ENCODE peak calls at places on chromosomes 16 and 17, in seven cellular contexts. H is IMR-90, L is K562, T is OCI-LY7, C is mesenchymal stem cell, D is GM23338, Q is HCT116. F is an unnamed sample.

GRCh38 chr16:75226550-75227360 is 8.0 kb downstream of the CTRB1 start:
- DNase-seq in Q (no peak), H (no peak), T (no peak), D (peak), C (peak), L (no peak), F (no peak)

GRCh38 chr17:30534298-30534697 is 57.1 kb downstream of the GOSR1 start:
- DNase-seq in D (no peak), H (no peak), L (no peak), C (no peak), T (no peak), Q (no peak), F (no peak)

GRCh38 chr17:48052956-48053757 is 5.0 kb downstream of the NFE2L1 start:
- DNase-seq in H (peak), L (peak), C (peak), T (no peak), D (peak), Q (no peak), F (no peak)

GRCh38 chr16:66935319-66936011 is at the start of gene CES2:
- DNase-seq in C (peak), D (peak), H (peak), L (peak), T (no peak), Q (no peak), F (no peak)

GRCh38 chr16:15054357-15055140 is 1.3 kb downstream of the NTAN1 start:
- DNase-seq in L (no peak), T (no peak), Q (no peak), C (no peak), D (no peak), H (no peak), F (no peak)

GRCh38 chr17:15649861-15650391 is 30.4 kb upstream of the FBXW10B start:
- DNase-seq in L (no peak), T (no peak), D (no peak), C (peak), Q (peak), H (peak), F (no peak)

GRCh38 chr16:491225-491919 is 36.1 kb upstream of the CAPN15 start:
- DNase-seq in T (no peak), L (peak), Q (no peak), H (no peak), C (peak), D (no peak), F (no peak)

GRCh38 chr17:72004011-72004427 is 116.8 kb upstream of the SOX9 start:
- DNase-seq in T (no peak), Q (no peak), D (no peak), C (no peak), H (no peak), L (no peak), F (no peak)

GRCh38 chr17:81691608-81692007 is 7.8 kb downstream of the HGS start:
- DNase-seq in H (no peak), L (no peak), T (no peak), Q (no peak), D (no peak), C (no peak), F (no peak)

GRCh38 chr16:69870761-69871160 is 80.4 kb upstream of the CLEC18A start:
- DNase-seq in T (no peak), D (no peak), Q (no peak), L (no peak), H (no peak), C (no peak), F (no peak)

GRCh38 chr17:56499799-56500388 is 93.6 kb upstream of the NOG start:
- DNase-seq in D (peak), Q (peak), C (peak), L (peak), H (peak), T (peak), F (no peak)

GRCh38 chr16:88387177-88387576 is 4.4 kb downstream of the ZNF469 start:
- DNase-seq in D (no peak), T (no peak), H (peak), C (no peak), Q (no peak), L (peak), F (no peak)

GRCh38 chr17:77346765-77347164 is 206.0 kb downstream of the SEC14L1 start:
- DNase-seq in D (no peak), T (no peak), C (no peak), Q (no peak), L (no peak), H (no peak), F (no peak)

GRCh38 chr16:79217375-79218011 is 383.0 kb downstream of the MAF start:
- DNase-seq in T (no peak), H (no peak), Q (no peak), D (no peak), C (no peak), L (no peak), F (no peak)

GRCh38 chr17:77681820-77682219 is 276.7 kb upstream of the TNRC6C start:
- DNase-seq in T (no peak), H (peak), C (no peak), Q (no peak), L (no peak), D (no peak), F (no peak)

GRCh38 chr16:23071202-23072083 is 77.8 kb downstream of the USP31 start:
- DNase-seq in T (no peak), Q (no peak), C (no peak), D (no peak), L (no peak), H (peak), F (no peak)

GRCh38 chr17:31880311-31880710 is 21.2 kb downstream of the UTP6 start:
- DNase-seq in T (no peak), H (no peak), L (no peak), Q (no peak), D (no peak), C (no peak), F (no peak)

GRCh38 chr16:154223-155030 is 2.0 kb downstream of the HBZ start:
- DNase-seq in L (peak), T (peak), Q (no peak), D (peak), C (peak), H (peak), F (peak)

GRCh38 chr17:75250009-75250471 is 11.4 kb downstream of the GGA3 start:
- DNase-seq in L (no peak), D (no peak), H (peak), Q (no peak), C (peak), T (peak), F (no peak)

GRCh38 chr17:83129676-83130075 is 50.3 kb downstream of the METRNL start:
- DNase-seq in Q (no peak), D (no peak), C (no peak), T (no peak), H (no peak), L (no peak), F (no peak)

GRCh38 chr17:2542456-2542855 is 30.8 kb upstream of the METTL16 start:
- DNase-seq in T (peak), H (no peak), L (peak), Q (no peak), C (no peak), D (no peak), F (no peak)

GRCh38 chr17:55442953-55443683 is 21.5 kb upstream of the MMD start:
- DNase-seq in Q (no peak), D (no peak), T (no peak), C (peak), H (peak), L (no peak), F (no peak)

GRCh38 chr17:2025622-2026309 is 632 bp upstream of the RTN4RL1 start:
- DNase-seq in H (peak), L (peak), T (no peak), Q (no peak), C (peak), D (peak), F (peak)

GRCh38 chr17:19716108-19717030 is at the start of gene SLC47A2:
- DNase-seq in L (no peak), D (no peak), T (no peak), C (no peak), Q (no peak), H (no peak), F (no peak)

GRCh38 chr16:85935957-85936760 is 37.2 kb downstream of the IRF8 start:
- DNase-seq in Q (no peak), D (no peak), H (no peak), L (no peak), C (no peak), T (peak), F (no peak)

GRCh38 chr16:66603537-66604375 is 748 bp upstream of the CMTM3 start:
- DNase-seq in D (peak), T (peak), C (peak), Q (no peak), L (peak), H (peak), F (peak)

GRCh38 chr17:45573915-45574314 is 83.4 kb upstream of the PLEKHM1 start:
- DNase-seq in H (peak), Q (no peak), L (no peak), T (no peak), D (no peak), C (no peak), F (no peak)

GRCh38 chr16:2937170-2937569 is 25.4 kb downstream of the FLYWCH1 start:
- DNase-seq in Q (no peak), D (no peak), T (no peak), C (no peak), L (no peak), H (no peak), F (no peak)

GRCh38 chr16:60206511-60206910 is 1472.4 kb upstream of the GOT2 start:
- DNase-seq in H (no peak), D (peak), L (no peak), Q (no peak), C (no peak), T (no peak), F (no peak)

GRCh38 chr16:88430524-88431446 is 22.3 kb upstream of the ZFPM1 start:
- DNase-seq in L (peak), T (no peak), C (no peak), D (peak), Q (no peak), H (no peak), F (no peak)

GRCh38 chr17:559699-560378 is 154.8 kb downstream of the VPS53 start:
- DNase-seq in Q (no peak), T (no peak), C (peak), L (no peak), D (no peak), H (peak), F (no peak)

GRCh38 chr17:917391-917811 is 62.2 kb downstream of the NXN start:
- DNase-seq in L (no peak), C (no peak), T (no peak), D (no peak), Q (no peak), H (no peak), F (no peak)

GRCh38 chr16:65445313-65446260 is 323.7 kb upstream of the CDH11 start:
- DNase-seq in L (no peak), H (no peak), Q (no peak), T (no peak), C (no peak), D (no peak), F (no peak)

GRCh38 chr16:65449526-65449925 is 327.7 kb upstream of the CDH11 start:
- DNase-seq in H (no peak), Q (no peak), T (no peak), C (no peak), L (no peak), D (no peak), F (no peak)

GRCh38 chr16:65441501-65441900 is 319.6 kb upstream of the CDH11 start:
- DNase-seq in L (no peak), Q (no peak), D (no peak), T (no peak), C (no peak), H (no peak), F (no peak)

GRCh38 chr16:65446441-65446840 is 324.6 kb upstream of the CDH11 start:
- DNase-seq in H (no peak), T (no peak), L (no peak), Q (no peak), C (no peak), D (no peak), F (no peak)
- H3K4me2 ChIP-seq in H (no peak), T (no peak), L (no peak), Q (no peak), C (no peak), D (no peak), F (no peak)

DNA sequence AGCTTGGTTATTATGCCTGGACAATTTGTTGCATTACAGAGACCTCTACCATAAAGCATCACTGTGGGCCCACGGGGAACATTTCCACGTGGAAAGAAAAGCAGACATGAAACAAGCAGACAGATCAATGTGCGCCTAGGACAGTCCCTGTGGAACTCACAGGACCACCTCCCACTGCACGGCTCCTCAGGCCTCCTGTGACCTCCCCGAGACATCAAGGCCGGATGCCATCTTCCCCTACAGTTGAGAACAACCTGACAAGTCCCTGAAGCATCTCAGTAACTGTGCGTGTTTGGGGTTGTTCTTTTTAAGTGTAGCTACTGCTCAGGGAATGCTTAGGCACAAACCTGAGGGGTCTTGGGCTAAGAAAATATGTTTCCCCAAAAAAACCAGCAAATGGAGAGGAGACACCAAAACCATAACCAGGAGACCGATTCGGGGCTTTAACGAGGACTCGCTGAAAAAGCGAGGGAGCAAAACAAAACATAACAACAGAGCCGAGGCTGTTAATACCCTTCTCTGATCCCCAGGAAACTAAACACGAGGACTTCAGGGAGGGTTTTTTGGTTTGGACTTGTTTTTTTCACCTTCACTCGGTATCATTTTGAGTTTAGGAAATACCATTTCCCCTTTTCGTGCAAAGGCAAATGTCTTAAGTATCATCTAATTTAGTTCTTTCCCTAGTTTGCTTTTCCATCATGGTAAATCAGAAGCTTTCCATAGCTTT is 87.1 kb downstream of the CYTH1 start:
- DNase-seq in D (no peak), C (no peak), H (no peak), T (no peak), L (no peak), Q (no peak), F (no peak)
- H3K4me2 ChIP-seq in D (no peak), C (no peak), H (no peak), T (no peak), L (no peak), Q (no peak), F (no peak)

GRCh38 chr16:30954993-30955392 is 2.6 kb upstream of the SETD1A start:
- DNase-seq in T (no peak), Q (no peak), L (no peak), D (no peak), H (no peak), C (no peak), F (no peak)
- H3K4me2 ChIP-seq in T (no peak), Q (no peak), L (no peak), D (no peak), H (no peak), C (no peak), F (no peak)

DNA sequence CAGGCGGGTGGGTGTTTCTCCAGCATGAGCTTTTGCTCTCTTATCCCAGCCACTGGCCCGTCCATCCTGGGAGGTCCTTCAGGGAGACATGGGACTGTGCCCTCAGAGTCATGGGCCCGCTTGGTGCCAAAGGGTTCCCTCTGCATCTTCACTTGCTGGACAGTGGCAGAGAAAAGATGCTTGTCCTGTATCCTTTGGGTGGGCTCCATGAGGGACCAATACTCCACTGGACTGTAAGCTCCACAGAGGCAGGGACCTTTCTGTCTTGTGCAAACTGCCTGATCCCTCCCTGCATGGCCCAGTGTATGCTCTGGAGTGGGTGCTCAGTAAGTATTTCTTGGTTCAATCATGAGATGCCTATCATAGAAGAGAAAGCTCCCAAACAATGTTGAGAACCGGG is 184.8 kb upstream of the WSCD1 start:
- DNase-seq in D (no peak), C (no peak), L (no peak), T (no peak), Q (no peak), H (no peak), F (no peak)
- H3K4me2 ChIP-seq in D (no peak), C (no peak), L (no peak), T (no peak), Q (no peak), H (no peak), F (no peak)

F was measured in neuronal stem cell.